ENCODE peak calls at places on chromosomes 4 and X, in eight cellular contexts. O, Q, P, S, R, K, A and T are unnamed samples.

GRCh38 chr4:141275834-141276233 is 55.1 kb downstream of the ZNF330 start:
- DNase-seq in S (no peak), Q (no peak), K (no peak), O (no peak), P (no peak), R (no peak), A (no peak), T (peak; percentile 80)

GRCh38 chr4:8314691-8315255 is 45.2 kb downstream of the HTRA3 start:
- DNase-seq in S (no peak), K (peak; percentile 7), P (no peak), O (no peak), R (no peak), A (no peak), Q (no peak), T (no peak)

GRCh38 chr4:89509708-89510269 is 202.2 kb upstream of the GPRIN3 start:
- DNase-seq in P (no peak), R (no peak), O (peak; percentile 31), K (no peak), S (no peak), A (no peak), Q (no peak), T (peak; percentile 16)

GRCh38 chr4:125522992-125523391 is 208.2 kb downstream of the FAT4 start:
- DNase-seq in K (no peak), R (peak; percentile 5), P (peak; percentile 18), O (no peak), S (no peak), Q (no peak), A (no peak), T (no peak)

GRCh38 chrX:107537815-107538214 is 88.4 kb downstream of the FRMPD3 start:
- DNase-seq in S (no peak), P (no peak), A (no peak), K (peak; percentile 17), Q (no peak), R (peak; percentile 60), O (no peak), T (peak; percentile 32)

GRCh38 chr4:109548655-109549054 is 11.4 kb upstream of the MCUB start:
- DNase-seq in Q (no peak), P (no peak), K (no peak), R (peak; percentile 35), O (no peak), A (no peak), S (no peak), T (peak; percentile 79)

GRCh38 chr4:129239088-129239487 is 143.1 kb downstream of the C4orf33 start:
- DNase-seq in Q (no peak), A (no peak), R (peak; percentile 33), P (no peak), S (no peak), O (no peak), K (no peak), T (peak; percentile 22)

GRCh38 chr4:189773909-189774308 is 166.8 kb upstream of the FRG1 start:
- DNase-seq in S (no peak), R (peak; percentile 27), Q (no peak), A (no peak), O (no peak), P (no peak), K (no peak), T (peak; percentile 1)

GRCh38 chr4:145351922-145352321 is 129.7 kb upstream of the SMAD1 start:
- DNase-seq in K (no peak), A (no peak), P (no peak), S (no peak), O (no peak), R (no peak), Q (no peak), T (no peak)

GRCh38 chr4:174214102-174214878 is 69.2 kb downstream of the FBXO8 start:
- DNase-seq in A (no peak), P (peak; percentile 68), O (no peak), Q (no peak), R (peak; percentile 33), S (peak; percentile 52), K (no peak), T (no peak)

GRCh38 chr4:1300466-1301455 is 11.1 kb downstream of the MAEA start:
- DNase-seq in P (peak; percentile 89), O (no peak), S (peak; percentile 62), R (peak; percentile 52), Q (peak; percentile 27), A (peak; percentile 74), K (no peak), T (peak; percentile 26)

GRCh38 chrX:30488092-30488491 is 89.5 kb downstream of the TASL start:
- DNase-seq in O (no peak), Q (no peak), K (no peak), S (no peak), A (no peak), P (no peak), R (peak; percentile 15), T (no peak)

GRCh38 chr4:144645621-144646522 is at the start of gene HHIP:
- DNase-seq in R (peak; percentile 78), O (no peak), S (peak; percentile 83), P (peak; percentile 92), K (peak; percentile 43), Q (no peak), A (peak; percentile 44), T (peak; percentile 87)

GRCh38 chrX:138871739-138872138 is 160.2 kb upstream of the FGF13 start:
- DNase-seq in P (no peak), R (no peak), A (no peak), K (no peak), S (no peak), O (no peak), Q (no peak), T (no peak)

GRCh38 chr4:153781717-153782416 is 7.0 kb downstream of the SFRP2 start:
- DNase-seq in A (no peak), S (no peak), O (no peak), R (no peak), Q (no peak), K (no peak), P (no peak), T (no peak)

GRCh38 chrX:16822723-16823122 is 36.5 kb downstream of the TXLNG start:
- DNase-seq in O (no peak), S (no peak), K (no peak), P (no peak), A (no peak), R (no peak), Q (no peak), T (peak; percentile 63)

GRCh38 chr4:160370046-160370445 is 1267.2 kb downstream of the RAPGEF2 start:
- DNase-seq in A (no peak), K (no peak), R (no peak), S (no peak), Q (no peak), O (no peak), P (no peak), T (no peak)

GRCh38 chr4:1864076-1865008 is 6.9 kb upstream of the NSD2 start:
- DNase-seq in R (peak; percentile 34), P (peak; percentile 42), K (no peak), A (no peak), O (no peak), S (peak; percentile 59), Q (no peak), T (no peak)

GRCh38 chr4:122978109-122978508 is 55.7 kb upstream of the NUDT6 start:
- DNase-seq in O (no peak), Q (no peak), A (no peak), S (no peak), P (no peak), K (no peak), R (no peak), T (no peak)

GRCh38 chr4:73224886-73225285 is 33.7 kb downstream of the ANKRD17 start:
- DNase-seq in R (no peak), K (no peak), Q (no peak), O (no peak), P (no peak), A (no peak), S (no peak), T (no peak)

GRCh38 chr4:73220815-73221214 is 37.8 kb downstream of the ANKRD17 start:
- DNase-seq in S (no peak), K (no peak), P (no peak), R (no peak), O (no peak), A (no peak), Q (no peak), T (no peak)

GRCh38 chr4:73222466-73223257 is 35.9 kb downstream of the ANKRD17 start:
- DNase-seq in A (no peak), Q (peak; percentile 2), P (no peak), K (peak; percentile 66), R (peak; percentile 88), S (no peak), O (peak; percentile 55), T (peak; percentile 93)

GRCh38 chr4:73221734-73222133 is 36.9 kb downstream of the ANKRD17 start:
- DNase-seq in A (no peak), P (no peak), S (no peak), O (no peak), Q (no peak), R (no peak), K (no peak), T (no peak)

GRCh38 chr4:73223258-73223651 is 35.3 kb downstream of the ANKRD17 start:
- DNase-seq in K (no peak), O (no peak), P (no peak), S (no peak), R (no peak), A (no peak), Q (no peak), T (no peak)
- H3K4me3 ChIP-seq in K (no peak overlapping the region), O (no peak overlapping the region), P (no peak overlapping the region), S (peak overlapping the region; percentile 77), R (no peak overlapping the region), A (peak overlapping the region; percentile 71), Q (peak overlapping the region; percentile 72), T (no peak overlapping the region)

GRCh38 chr4:10237131-10237530 is 120.5 kb upstream of the WDR1 start:
- DNase-seq in K (no peak), A (no peak), S (no peak), R (no peak), P (no peak), O (no peak), Q (no peak), T (no peak)
- TF ChIP-seq CTCF in K (no peak), A (no peak), S (no peak), R (no peak), P (no peak), O (no peak), Q (no peak), T (no peak)

GRCh38 chrX:13059676-13060499 is 15.5 kb upstream of the FAM9C start:
- DNase-seq in R (peak; percentile 54), Q (no peak), S (no peak), A (no peak), O (no peak), P (no peak), K (no peak), T (peak; percentile 71)
- H3K27ac ChIP-seq in R (peak overlapping the region; percentile 61), Q (no peak overlapping the region), S (no peak overlapping the region), A (no peak overlapping the region), O (no peak overlapping the region), P (no peak overlapping the region), K (peak overlapping the region; percentile 38), T (peak overlapping the region; percentile 47)

DNA sequence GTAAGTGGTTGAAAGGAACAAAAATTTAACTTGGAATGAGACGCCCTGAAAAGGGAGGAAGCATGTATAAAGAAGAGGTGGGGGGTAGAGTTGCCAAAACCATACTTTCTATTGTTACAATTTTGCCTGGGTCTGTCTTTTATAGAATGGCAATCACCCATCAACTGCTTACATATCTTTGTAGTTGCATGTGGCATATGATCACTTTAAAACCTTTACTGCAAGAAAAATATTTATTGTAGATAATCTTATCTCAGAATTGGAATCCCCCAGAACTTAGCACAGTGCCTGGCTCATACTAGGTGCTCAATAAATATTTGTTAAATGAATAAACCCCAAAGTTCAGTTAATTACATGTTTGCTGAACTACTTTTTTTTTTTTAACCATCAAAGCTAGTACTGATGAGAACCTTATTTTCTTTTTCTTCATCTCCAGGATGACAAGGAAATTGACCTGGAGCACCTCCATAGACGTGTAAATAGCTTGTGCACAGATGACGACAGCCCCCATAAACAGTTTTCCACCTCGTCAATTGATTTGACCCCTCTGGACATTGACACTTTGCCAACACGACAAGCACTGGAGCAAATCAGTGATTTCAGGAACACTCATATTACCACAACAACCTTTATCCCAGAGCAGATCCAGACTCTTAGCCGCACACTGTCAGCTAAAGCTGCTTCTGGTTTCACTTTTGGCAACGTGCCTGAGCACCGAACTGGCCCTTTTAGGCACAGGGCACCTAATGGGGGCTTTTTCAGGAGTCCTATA is 56.7 kb upstream of the ATOH1 start:
- DNase-seq in O (no peak), K (no peak), P (no peak), A (no peak), R (peak; percentile 55), S (no peak), Q (no peak), T (no peak)
- H3K4me3 ChIP-seq in O (no peak overlapping the region), K (no peak overlapping the region), P (no peak overlapping the region), A (no peak overlapping the region), R (peak overlapping the region; percentile 1), S (peak overlapping the region; percentile 43), Q (no peak overlapping the region), T (no peak overlapping the region)